ENCODE peak calls at places on chromosome 21, in four cellular contexts. One of them, this sample, is unnamed.
A peak's percentile ranks its signal among the peaks of the same experiment; 100 is the strongest.

GRCh38 chr21:29217818-29218252 is 80.9 kb upstream of the BACH1 start:
- DNase-seq in cardiac fibroblast: peak; percentile 93
- DNase-seq in NCI-H1105: no peak
- DNase-seq in T-cell: no peak
- DNase-seq in this sample: no peak

GRCh38 chr21:34687065-34687464 is 18.3 kb downstream of the CLIC6 start:
- DNase-seq in cardiac fibroblast: no peak
- DNase-seq in NCI-H1105: no peak
- DNase-seq in T-cell: no peak
- DNase-seq in this sample: no peak

GRCh38 chr21:41678944-41679343 is 87.9 kb downstream of the RIPK4 start:
- DNase-seq in T-cell: no peak
- DNase-seq in cardiac fibroblast: peak; percentile 95
- DNase-seq in NCI-H1105: peak; percentile 76
- DNase-seq in this sample: no peak

GRCh38 chr21:44752701-44753235 is 41.4 kb upstream of the TSPEAR start:
- DNase-seq in T-cell: no peak
- DNase-seq in cardiac fibroblast: peak; percentile 16
- DNase-seq in NCI-H1105: no peak
- DNase-seq in this sample: no peak

GRCh38 chr21:42056996-42057689 is 14.0 kb upstream of the UMODL1 start:
- DNase-seq in T-cell: no peak
- DNase-seq in cardiac fibroblast: peak; percentile 67
- DNase-seq in NCI-H1105: peak; percentile 88
- DNase-seq in this sample: peak; percentile 61

GRCh38 chr21:36753556-36753955 is 54.6 kb downstream of the SIM2 start:
- DNase-seq in cardiac fibroblast: peak; percentile 42
- DNase-seq in T-cell: no peak
- DNase-seq in NCI-H1105: no peak
- DNase-seq in this sample: no peak

GRCh38 chr21:41601573-41602371 is 93.8 kb upstream of the TMPRSS2 start:
- DNase-seq in cardiac fibroblast: peak; percentile 34
- DNase-seq in T-cell: no peak
- DNase-seq in NCI-H1105: no peak
- DNase-seq in this sample: no peak

GRCh38 chr21:25149022-25149421 is 458.3 kb downstream of the MRPL39 start:
- DNase-seq in T-cell: no peak
- DNase-seq in cardiac fibroblast: no peak
- DNase-seq in NCI-H1105: no peak
- DNase-seq in this sample: no peak

GRCh38 chr21:44701541-44701940 is 4.6 kb downstream of the KRTAP10-12 start:
- DNase-seq in NCI-H1105: no peak
- DNase-seq in T-cell: no peak
- DNase-seq in cardiac fibroblast: no peak
- DNase-seq in this sample: no peak

GRCh38 chr21:43317959-43318358 is 109.0 kb downstream of the SIK1 start:
- DNase-seq in cardiac fibroblast: no peak
- DNase-seq in NCI-H1105: no peak
- DNase-seq in T-cell: no peak
- DNase-seq in this sample: no peak

GRCh38 chr21:27171704-27172103 is 204.8 kb upstream of the ADAMTS5 start:
- DNase-seq in NCI-H1105: no peak
- DNase-seq in cardiac fibroblast: peak; percentile 54
- DNase-seq in T-cell: no peak
- DNase-seq in this sample: no peak

GRCh38 chr21:28742527-28742926 is 250.2 kb downstream of the LTN1 start:
- DNase-seq in cardiac fibroblast: peak; percentile 77
- DNase-seq in NCI-H1105: no peak
- DNase-seq in T-cell: no peak
- DNase-seq in this sample: no peak

GRCh38 chr21:38721055-38721454 is 84.7 kb upstream of the ETS2 start:
- DNase-seq in NCI-H1105: no peak
- DNase-seq in cardiac fibroblast: no peak
- DNase-seq in T-cell: no peak
- DNase-seq in this sample: no peak

GRCh38 chr21:36543924-36544323 is 64.0 kb upstream of the CLDN14 start:
- DNase-seq in T-cell: no peak
- DNase-seq in NCI-H1105: no peak
- DNase-seq in cardiac fibroblast: no peak
- DNase-seq in this sample: no peak

GRCh38 chr21:16305686-16306085 is 575.9 kb downstream of the USP25 start:
- DNase-seq in T-cell: no peak
- DNase-seq in NCI-H1105: no peak
- DNase-seq in cardiac fibroblast: peak; percentile 27
- DNase-seq in this sample: no peak

This sample was measured in NCI-H1417 treated with DMSO at 0.1 percent for 48 hours.